ENCODE peak calls at places on chromosome 11, in ten cellular contexts. Z, A, Y, F, W, V, C, S, E and T are unnamed samples.

GRCh38 chr11:65382804-65383368 is 440 bp upstream of the SLC25A45 start:
- DNase-seq in Z (peak; percentile 96), A (no peak), Y (peak; percentile 91), F (no peak), W (no peak), V (no peak), C (peak; percentile 74), S (peak; percentile 90), E (no peak), T (peak; percentile 37)

GRCh38 chr11:46302866-46303265 is 25.4 kb downstream of the CREB3L1 start:
- DNase-seq in Z (no peak), A (no peak), Y (no peak), F (no peak), W (no peak), V (no peak), C (no peak), S (no peak), E (no peak), T (no peak)

GRCh38 chr11:74330065-74330858 is 18.8 kb upstream of the P4HA3 start:
- DNase-seq in Z (no peak), A (no peak), Y (no peak), F (peak; percentile 87), W (peak; percentile 80), V (no peak), C (no peak), S (no peak), E (no peak), T (peak; percentile 47)

GRCh38 chr11:107018902-107019493 is 722 bp upstream of the GUCY1A2 start:
- DNase-seq in Z (peak; percentile 63), A (peak; percentile 13), Y (peak; percentile 14), F (peak; percentile 49), W (peak; percentile 61), V (peak; percentile 90), C (peak; percentile 90), S (peak; percentile 52), E (peak; percentile 21), T (peak; percentile 47)

GRCh38 chr11:4960877-4961276 is 5.4 kb upstream of the OR51A2 start:
- DNase-seq in Z (no peak), A (no peak), Y (no peak), F (no peak), W (no peak), V (no peak), C (no peak), S (no peak), E (no peak), T (no peak)

GRCh38 chr11:27421819-27422494 is 50.6 kb downstream of the LGR4 start:
- DNase-seq in Z (no peak), A (no peak), Y (no peak), F (no peak), W (no peak), V (no peak), C (no peak), S (no peak), E (no peak), T (no peak)

GRCh38 chr11:35304393-35304790 is 115.0 kb downstream of the SLC1A2 start:
- DNase-seq in Z (no peak), A (no peak), Y (no peak), F (no peak), W (peak; percentile 88), V (no peak), C (no peak), S (no peak), E (no peak), T (no peak)

GRCh38 chr11:74681686-74682651 is 49.3 kb downstream of the CHRDL2 start:
- DNase-seq in Z (peak; percentile 83), A (no peak), Y (peak; percentile 26), F (no peak), W (peak; percentile 40), V (peak; percentile 77), C (no peak), S (peak; percentile 81), E (no peak), T (no peak)

GRCh38 chr11:67576742-67577475 is 6.7 kb upstream of the GSTP1 start:
- DNase-seq in Z (no peak), A (no peak), Y (no peak), F (no peak), W (no peak), V (no peak), C (no peak), S (no peak), E (no peak), T (no peak)

GRCh38 chr11:75101424-75102128 is 4.9 kb upstream of the OR2AT4 start:
- DNase-seq in Z (no peak), A (no peak), Y (no peak), F (no peak), W (no peak), V (no peak), C (no peak), S (no peak), E (no peak), T (no peak)

GRCh38 chr11:128767518-128767917 is 73.6 kb downstream of the FLI1 start:
- DNase-seq in Z (no peak), A (no peak), Y (no peak), F (no peak), W (peak; percentile 60), V (no peak), C (no peak), S (no peak), E (no peak), T (no peak)

GRCh38 chr11:96161271-96162089 is 181.5 kb downstream of the MAML2 start:
- DNase-seq in Z (no peak), A (no peak), Y (no peak), F (no peak), W (peak; percentile 68), V (no peak), C (no peak), S (no peak), E (no peak), T (no peak)

GRCh38 chr11:93005239-93005638 is 35.8 kb downstream of the MTNR1B start:
- DNase-seq in Z (no peak), A (no peak), Y (no peak), F (no peak), W (peak; percentile 63), V (no peak), C (no peak), S (no peak), E (no peak), T (no peak)

GRCh38 chr11:92762175-92762574 is 207.3 kb upstream of the MTNR1B start:
- DNase-seq in Z (no peak), A (no peak), Y (no peak), F (no peak), W (no peak), V (no peak), C (no peak), S (no peak), E (no peak), T (no peak)

DNA sequence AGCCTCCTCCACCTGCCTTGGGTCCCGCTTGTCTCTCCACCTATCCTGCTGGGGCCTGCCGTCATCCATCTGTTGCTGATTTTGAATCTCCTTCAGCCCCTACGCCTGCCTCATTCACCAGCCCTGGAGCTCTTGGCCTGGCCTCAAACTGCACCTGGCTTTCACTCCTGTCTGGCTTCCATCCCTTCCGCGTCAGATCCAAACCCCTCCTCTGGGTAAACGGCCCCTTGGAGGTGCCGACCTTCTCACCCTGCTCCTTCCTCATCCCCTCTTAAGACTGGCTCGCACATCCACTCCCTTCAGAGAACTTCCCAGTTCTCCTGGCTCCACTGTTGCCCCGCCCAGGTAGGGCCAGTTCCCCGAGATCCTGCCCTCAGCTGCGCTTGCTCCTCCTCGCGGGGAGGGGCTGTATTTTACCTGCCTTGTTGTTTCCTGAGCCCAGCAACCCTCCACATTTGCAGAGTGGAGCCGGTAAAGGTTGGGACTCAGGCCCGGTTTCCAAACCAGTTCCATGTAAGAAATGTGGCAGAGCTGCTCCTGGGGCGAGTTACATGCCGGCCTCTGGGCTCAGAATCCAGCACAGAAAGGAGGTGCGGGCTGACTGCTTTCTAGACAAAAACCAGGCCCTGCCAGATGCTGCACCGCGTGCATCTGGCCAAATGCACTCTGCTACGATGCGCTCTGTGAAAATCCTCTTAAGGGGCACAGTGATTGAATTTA is 13.9 kb upstream of the SHANK2 start:
- DNase-seq in Z (no peak), A (no peak), Y (peak; percentile 75), F (no peak), W (no peak), V (peak; percentile 84), C (peak; percentile 3), S (peak; percentile 78), E (no peak), T (no peak)
- TF ChIP-seq POLR2A in Z (no peak), A (no peak), Y (no peak), F (no peak), W (no peak), V (no peak), C (no peak), S (no peak), E (no peak), T (no peak)

GRCh38 chr11:97667057-97667456 is 1277.2 kb downstream of the JRKL start:
- DNase-seq in Z (no peak), A (no peak), Y (no peak), F (no peak), W (no peak), V (no peak), C (peak; percentile 61), S (no peak), E (no peak), T (no peak)
- TF ChIP-seq POLR2A in Z (no peak), A (no peak), Y (no peak), F (no peak), W (no peak), V (no peak), C (no peak), S (no peak), E (no peak), T (no peak)

GRCh38 chr11:13465909-13466371 is 2.9 kb upstream of the BTBD10 start:
- DNase-seq in Z (peak; percentile 18), A (no peak), Y (no peak), F (peak; percentile 66), W (peak; percentile 55), V (no peak), C (no peak), S (no peak), E (peak; percentile 18), T (no peak)

GRCh38 chr11:13463779-13464290 is 813 bp upstream of the BTBD10 start:
- DNase-seq in Z (no peak), A (no peak), Y (no peak), F (no peak), W (no peak), V (no peak), C (no peak), S (no peak), E (no peak), T (no peak)

GRCh38 chr11:13462311-13462927 is 603 bp downstream of the BTBD10 start:
- DNase-seq in Z (peak; percentile 32), A (no peak), Y (peak; percentile 78), F (peak; percentile 49), W (peak; percentile 41), V (peak; percentile 94), C (no peak), S (peak; percentile 43), E (peak; percentile 51), T (peak; percentile 33)

GRCh38 chr11:13461291-13461690 is 1.7 kb downstream of the BTBD10 start:
- DNase-seq in Z (no peak), A (no peak), Y (no peak), F (no peak), W (no peak), V (no peak), C (no peak), S (no peak), E (no peak), T (no peak)

GRCh38 chr11:13462928-13463778 is at the start of gene BTBD10:
- DNase-seq in Z (peak; percentile 94), A (peak; percentile 84), Y (peak; percentile 95), F (peak; percentile 97), W (peak; percentile 93), V (peak; percentile 97), C (peak; percentile 97), S (peak; percentile 94), E (peak; percentile 84), T (peak; percentile 78)
- TF ChIP-seq POLR2A in Z (peak; percentile 91), A (peak; percentile 98), Y (peak; percentile 96), F (peak; percentile 86), W (peak; percentile 85), V (no peak), C (peak; percentile 89), S (no peak), E (peak; percentile 47), T (peak; percentile 97)

GRCh38 chr11:1854949-1855885 is 2.3 kb downstream of the LSP1 start:
- DNase-seq in Z (no peak), A (peak; percentile 90), Y (no peak), F (no peak), W (no peak), V (no peak), C (peak; percentile 69), S (no peak), E (no peak), T (no peak)
- TF ChIP-seq POLR2A in Z (no peak), A (peak; percentile 18), Y (no peak), F (no peak), W (no peak), V (no peak), C (no peak), S (no peak), E (no peak), T (no peak)